ENCODE peak calls at places on chromosomes 3 and 15, in five cellular contexts. V, A, E, G and O are unnamed samples.

GRCh38 chr3:176737480-176738147 is 459.7 kb downstream of the TBL1XR1 start:
- DNase-seq in V (no peak), A (no peak), E (no peak), G (no peak), O (no peak)

GRCh38 chr3:56190906-56191305 is 277.4 kb downstream of the ERC2 start:
- DNase-seq in V (no peak), A (no peak), E (no peak), G (no peak), O (no peak)

GRCh38 chr3:127985216-127985615 is 67.0 kb upstream of the SEC61A1 start:
- DNase-seq in V (no peak), A (no peak), E (no peak), G (no peak), O (no peak)

GRCh38 chr3:152376351-152377183 is 107.8 kb downstream of the MBNL1 start:
- DNase-seq in V (peak; percentile 80), A (no peak), E (peak; percentile 51), G (no peak), O (no peak)

GRCh38 chr3:116579843-116580242 is 129.7 kb upstream of the TUSC7 start:
- DNase-seq in V (peak; percentile 31), A (no peak), E (no peak), G (peak; percentile 1), O (no peak)

GRCh38 chr15:76337739-76338554 is 1.4 kb downstream of the ISL2 start:
- DNase-seq in V (no peak), A (no peak), E (no peak), G (no peak), O (no peak)

GRCh38 chr3:38150780-38151528 is 12.5 kb downstream of the MYD88 start:
- DNase-seq in V (no peak), A (no peak), E (no peak), G (no peak), O (no peak)

GRCh38 chr15:81235781-81236507 is 39.3 kb downstream of the IL16 start:
- DNase-seq in V (peak; percentile 90), A (no peak), E (peak; percentile 53), G (no peak), O (no peak)

GRCh38 chr15:80179025-80179759 is 26.4 kb downstream of the FAH start:
- DNase-seq in V (peak; percentile 98), A (no peak), E (peak; percentile 96), G (no peak), O (no peak)

GRCh38 chr15:55279746-55280351 is 9.8 kb downstream of the RAB27A start:
- DNase-seq in V (peak; percentile 87), A (peak; percentile 65), E (peak; percentile 74), G (peak; percentile 62), O (peak; percentile 21)

GRCh38 chr3:149771652-149772271 is 19.5 kb upstream of the COMMD2 start:
- DNase-seq in V (peak; percentile 47), A (peak; percentile 33), E (peak; percentile 75), G (peak; percentile 25), O (no peak)

GRCh38 chr3:58009749-58010535 is 1.7 kb downstream of the FLNB start:
- DNase-seq in V (no peak), A (no peak), E (peak; percentile 85), G (no peak), O (no peak)

GRCh38 chr3:123156276-123156995 is 45.3 kb upstream of the SEC22A start:
- DNase-seq in V (no peak), A (no peak), E (no peak), G (no peak), O (no peak)

DNA sequence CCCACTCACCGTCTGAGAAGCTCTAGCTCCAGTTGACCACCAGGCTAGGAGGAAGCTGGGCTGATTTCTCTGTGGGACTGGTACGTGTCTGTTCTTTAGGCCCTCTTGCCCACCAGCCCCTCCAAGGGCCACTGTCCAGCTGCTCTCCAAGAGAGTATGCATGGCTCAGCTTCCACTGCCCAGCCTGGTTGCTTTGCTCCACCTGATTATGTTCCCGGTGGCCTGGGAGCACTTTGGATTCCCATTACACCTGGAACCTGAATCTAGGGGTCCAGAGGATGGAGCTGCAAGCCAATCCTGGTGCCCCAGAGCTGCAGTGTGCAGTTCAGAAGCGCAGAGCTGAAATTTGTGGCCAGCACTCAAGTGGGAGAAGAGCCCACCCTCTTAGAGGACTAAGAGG is 402.1 kb upstream of the CNTN6 start:
- DNase-seq in V (no peak), A (no peak), E (no peak), G (no peak), O (no peak)
- TF ChIP-seq EZH2 in V (no peak), A (no peak), E (no peak), G (no peak), O (no peak)

GRCh38 chr15:42593143-42593542 is 17.7 kb downstream of the STARD9 start:
- DNase-seq in V (no peak), A (no peak), E (no peak), G (no peak), O (no peak)
- H3K9ac ChIP-seq in V (no peak overlapping the region), A (no peak overlapping the region), E (no peak overlapping the region), G (no peak overlapping the region), O (no peak overlapping the region)

DNA sequence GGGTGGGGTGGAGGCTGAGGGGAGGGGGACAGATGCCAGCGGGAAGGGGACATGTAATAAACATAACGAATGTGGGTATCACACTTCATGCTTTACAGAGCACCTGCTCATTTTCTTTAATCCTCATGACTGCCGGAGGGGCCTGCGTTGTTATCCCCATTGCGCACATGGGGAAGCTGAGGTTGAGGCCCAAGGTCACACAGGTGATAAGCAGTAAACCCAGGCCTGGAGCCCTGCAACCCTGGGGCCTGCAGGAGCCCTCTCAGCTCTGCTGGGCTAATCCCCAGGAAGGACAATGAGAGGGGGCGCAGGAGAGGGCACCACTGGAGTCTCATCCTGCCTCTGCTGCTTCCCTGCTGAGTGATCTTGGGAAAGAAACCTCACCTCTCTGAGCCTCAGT is 64.3 kb downstream of the MEGF11 start:
- DNase-seq in V (no peak), A (no peak), E (no peak), G (no peak), O (no peak)
- TF ChIP-seq EZH2 in V (no peak), A (no peak), E (no peak), G (no peak), O (no peak)

GRCh38 chr3:24514139-24514538 is 19.5 kb upstream of the THRB start:
- DNase-seq in V (no peak), A (no peak), E (peak; percentile 83), G (no peak), O (no peak)
- H3K9ac ChIP-seq in V (no peak overlapping the region), A (no peak overlapping the region), E (peak overlapping the region; percentile 56), G (no peak overlapping the region), O (no peak overlapping the region)

DNA sequence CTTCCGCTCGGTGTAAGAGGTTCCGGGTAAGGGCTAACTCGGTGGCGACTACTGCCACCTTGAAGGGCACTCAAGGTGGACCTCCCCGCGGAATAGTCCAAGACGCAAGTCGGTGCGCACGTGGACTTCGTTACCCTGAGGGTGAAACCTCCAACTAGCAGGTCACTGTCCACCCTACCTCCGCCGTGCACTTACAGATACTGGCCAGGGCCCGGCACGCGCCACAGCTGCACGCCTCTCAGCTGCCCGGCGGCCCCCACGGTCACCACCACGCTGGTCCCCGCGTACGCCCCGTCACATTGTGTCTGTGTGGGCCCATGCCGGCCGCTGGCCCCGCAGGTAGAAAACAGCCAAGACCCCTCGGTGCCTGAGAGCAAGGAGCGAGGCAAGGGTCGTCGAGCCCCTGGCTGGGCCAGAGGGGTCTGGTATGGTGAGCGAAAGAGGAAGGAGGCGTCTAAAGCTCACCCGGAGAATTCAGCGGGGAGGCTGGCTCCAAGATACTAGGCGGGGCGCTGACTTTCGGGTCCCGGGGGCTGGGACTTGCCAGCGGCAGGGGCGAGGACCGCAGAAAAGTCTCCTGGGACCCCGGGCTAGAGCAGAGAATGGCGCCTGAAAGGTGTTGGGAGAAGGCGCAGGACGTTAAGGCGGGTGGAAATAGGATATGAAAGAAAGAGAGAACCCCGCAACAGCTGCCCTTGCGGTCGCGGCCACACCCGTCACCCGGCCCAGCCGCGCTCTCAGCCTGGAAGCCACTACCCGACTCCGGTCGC is 930 bp downstream of the LTK start:
- DNase-seq in V (no peak), A (no peak), E (no peak), G (no peak), O (no peak)
- TF ChIP-seq EZH2 in V (peak; percentile 99), A (no peak), E (no peak), G (no peak), O (peak; percentile 97)

GRCh38 chr3:133893683-133894333 is 1.9 kb downstream of the RAB6B start:
- DNase-seq in V (no peak), A (no peak), E (no peak), G (no peak), O (no peak)
- H3K9ac ChIP-seq in V (no peak overlapping the region), A (no peak overlapping the region), E (no peak overlapping the region), G (no peak overlapping the region), O (no peak overlapping the region)

DNA sequence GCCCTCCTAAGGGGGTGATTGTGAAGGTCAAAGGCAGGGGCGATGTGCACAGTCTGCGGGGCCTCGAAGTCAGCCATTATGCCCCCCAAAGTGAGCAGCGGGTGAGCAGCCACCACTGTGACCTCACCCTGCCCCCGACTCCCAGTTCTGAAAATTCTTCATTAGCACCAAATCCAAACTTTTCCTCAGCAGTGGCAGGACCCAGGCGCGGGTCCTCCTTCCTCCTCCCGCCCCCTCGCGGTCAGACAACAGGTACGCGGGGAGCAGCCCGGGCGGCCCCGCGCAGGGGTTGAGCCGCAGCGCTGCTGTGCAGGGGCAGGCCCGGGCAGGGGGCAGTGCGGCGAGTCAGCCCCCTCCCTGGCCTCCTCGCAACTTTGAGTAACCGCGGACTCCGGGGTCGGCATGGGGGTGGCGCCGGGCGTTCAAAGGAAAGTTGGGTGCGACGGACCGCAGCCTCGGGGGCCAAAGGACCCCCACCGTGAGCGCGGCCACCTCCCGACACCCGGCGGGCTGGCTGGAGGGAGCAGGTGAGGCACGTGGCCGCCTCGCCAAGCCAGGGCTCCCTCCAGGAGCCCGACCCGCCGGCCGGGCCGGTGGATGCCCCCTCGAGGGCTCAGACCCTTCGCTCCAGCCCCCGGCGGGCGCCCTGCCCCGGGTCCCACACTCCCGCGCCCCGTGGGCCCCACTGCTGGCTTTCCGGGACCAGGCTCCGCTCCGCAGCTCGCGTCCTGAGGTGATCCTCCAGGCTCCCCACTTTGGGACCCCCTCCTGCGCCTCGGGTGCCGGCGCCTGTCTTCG is 49.4 kb upstream of the CCDC174 start:
- DNase-seq in V (no peak), A (no peak), E (peak; percentile 11), G (no peak), O (no peak)
- TF ChIP-seq EZH2 in V (peak; percentile 70), A (no peak), E (peak; percentile 91), G (peak; percentile 79), O (peak; percentile 84)